ENCODE peak calls at places on chromosomes 1 and 21, in six cellular contexts. N is A549, W is cardiac muscle cell, Z is fibroblast of pulmonary artery, F is fibroblast of lung, I is dorsolateral prefrontal cortex. G is an unnamed sample.

GRCh38 chr1:92831368-92831761 is 475 bp upstream of the RPL5 start:
- DNase-seq in N (no peak), I (no peak), W (no peak), F (no peak), Z (no peak), G (no peak)

GRCh38 chr1:212970085-212970484 is 19.7 kb downstream of the VASH2 start:
- DNase-seq in N (no peak), I (no peak), Z (no peak), F (no peak), W (no peak), G (no peak)

GRCh38 chr1:99327357-99327756 is 63.1 kb downstream of the PLPPR4 start:
- DNase-seq in I (no peak), W (no peak), F (no peak), N (no peak), Z (no peak), G (no peak)

GRCh38 chr1:37477198-37477931 is 3.0 kb downstream of the ZC3H12A start:
- DNase-seq in Z (peak; percentile 76), W (peak; percentile 17), F (no peak), I (no peak), N (no peak), G (peak; percentile 54)

GRCh38 chr21:44985441-44986401 is 45.9 kb downstream of the SLX9 start:
- DNase-seq in N (no peak), I (peak; percentile 22), F (no peak), W (no peak), Z (no peak), G (peak; percentile 19)

GRCh38 chr1:72281637-72282270 is 585 bp downstream of the NEGR1 start:
- DNase-seq in I (peak; percentile 48), N (no peak), W (no peak), F (no peak), Z (no peak), G (no peak)

GRCh38 chr1:30788580-30789387 is 31.2 kb upstream of the LAPTM5 start:
- DNase-seq in I (peak; percentile 79), W (no peak), F (no peak), N (no peak), Z (peak; percentile 41), G (no peak)

GRCh38 chr21:41086551-41086950 is 81.4 kb upstream of the BACE2 start:
- DNase-seq in Z (no peak), N (no peak), F (no peak), W (no peak), I (no peak), G (no peak)

GRCh38 chr1:44628962-44629756 is 45.1 kb downstream of the TMEM53 start:
- DNase-seq in Z (peak; percentile 76), N (no peak), I (no peak), F (peak; percentile 98), W (no peak), G (no peak)

GRCh38 chr1:3049164-3049563 is 19.8 kb upstream of the PRDM16 start:
- DNase-seq in N (no peak), I (peak; percentile 31), W (no peak), F (no peak), Z (no peak), G (no peak)

GRCh38 chr1:153990468-153991150 is at the start of gene RPS27:
- DNase-seq in Z (peak; percentile 99), W (peak; percentile 98), N (peak; percentile 97), F (peak; percentile 99), I (peak; percentile 89), G (peak; percentile 68)

GRCh38 chr1:197692965-197693364 is 82.3 kb downstream of the DENND1B start:
- DNase-seq in F (peak; percentile 42), I (no peak), Z (peak; percentile 49), W (no peak), N (no peak), G (no peak)

GRCh38 chr21:35265170-35265877 is 216.2 kb upstream of the RUNX1 start:
- DNase-seq in I (no peak), F (peak; percentile 61), N (peak; percentile 2), W (no peak), Z (peak; percentile 40), G (no peak)

GRCh38 chr1:246113555-246114095 is 393.5 kb downstream of the SMYD3 start:
- DNase-seq in N (no peak), Z (peak; percentile 20), W (no peak), F (no peak), I (no peak), G (no peak)

GRCh38 chr1:104648269-104648691 is 898.6 kb downstream of the AMY1C start:
- DNase-seq in F (no peak), N (peak; percentile 1), W (peak; percentile 49), I (no peak), Z (peak; percentile 2), G (no peak)

GRCh38 chr1:11768821-11769220 is 6.8 kb downstream of the C1orf167 start:
- DNase-seq in W (no peak), Z (no peak), N (no peak), F (no peak), I (no peak), G (no peak)

GRCh38 chr1:80445021-80445420 is 1355.7 kb upstream of the ADGRL2 start:
- DNase-seq in F (peak; percentile 13), Z (peak; percentile 6), W (no peak), I (no peak), N (no peak), G (no peak)

GRCh38 chr1:246726881-246727280 is 2.7 kb downstream of the SCCPDH start:
- DNase-seq in Z (no peak), W (no peak), I (no peak), N (no peak), F (no peak), G (no peak)

GRCh38 chr1:169595764-169596711 is 9.8 kb upstream of the F5 start:
- DNase-seq in W (peak; percentile 80), N (no peak), Z (peak; percentile 67), F (peak; percentile 12), I (no peak), G (no peak)

GRCh38 chr1:3983181-3983580 is 83.1 kb upstream of the C1orf174 start:
- DNase-seq in F (no peak), Z (no peak), I (no peak), N (no peak), W (no peak), G (no peak)

GRCh38 chr1:231626951-231627614 is 493 bp downstream of the DISC1 start:
- DNase-seq in N (peak; percentile 39), I (peak; percentile 61), F (peak; percentile 37), W (peak; percentile 68), Z (peak; percentile 49), G (peak; percentile 64)

GRCh38 chr1:212286437-212287131 is 1.4 kb downstream of the PPP2R5A start:
- DNase-seq in Z (peak; percentile 16), N (no peak), I (no peak), W (peak; percentile 28), F (peak; percentile 27), G (no peak)

GRCh38 chr1:239539856-239540255 is 153.5 kb downstream of the CHRM3 start:
- DNase-seq in N (no peak), Z (no peak), W (no peak), F (no peak), I (no peak), G (no peak)

GRCh38 chr21:28540514-28540913 is 452.2 kb downstream of the LTN1 start:
- DNase-seq in I (no peak), F (peak; percentile 78), W (no peak), N (no peak), Z (peak; percentile 56), G (no peak)

GRCh38 chr1:41322835-41323234 is 38.4 kb upstream of the FOXO6 start:
- DNase-seq in Z (no peak), W (peak; percentile 53), N (peak; percentile 47), F (peak; percentile 5), I (peak; percentile 53), G (no peak)

GRCh38 chr1:181094813-181095212 is 6.3 kb downstream of the IER5 start:
- DNase-seq in F (peak; percentile 83), I (no peak), N (no peak), W (peak; percentile 80), Z (peak; percentile 94), G (no peak)

GRCh38 chr1:119003413-119004128 is 15.4 kb upstream of the TBX15 start:
- DNase-seq in N (no peak), I (no peak), W (no peak), F (no peak), Z (no peak), G (no peak)
- TF ChIP-seq CTCF in N (no peak), I (no peak), W (no peak), F (no peak), Z (no peak), G (no peak)

GRCh38 chr1:90856608-90857007 is 139.5 kb upstream of the BARHL2 start:
- DNase-seq in N (no peak), Z (no peak), F (no peak), W (no peak), I (no peak), G (peak; percentile 36)

GRCh38 chr1:90850181-90850924 is 133.3 kb upstream of the BARHL2 start:
- DNase-seq in F (no peak), N (peak; percentile 14), I (no peak), W (peak; percentile 27), Z (peak; percentile 13), G (peak; percentile 39)

GRCh38 chr1:90854559-90854958 is 137.5 kb upstream of the BARHL2 start:
- DNase-seq in I (no peak), N (no peak), W (no peak), Z (no peak), F (no peak), G (no peak)

GRCh38 chr1:90850925-90851710 is 134.0 kb upstream of the BARHL2 start:
- DNase-seq in W (peak; percentile 88), Z (peak; percentile 71), I (peak; percentile 80), N (peak; percentile 39), F (peak; percentile 62), G (peak; percentile 90)

DNA sequence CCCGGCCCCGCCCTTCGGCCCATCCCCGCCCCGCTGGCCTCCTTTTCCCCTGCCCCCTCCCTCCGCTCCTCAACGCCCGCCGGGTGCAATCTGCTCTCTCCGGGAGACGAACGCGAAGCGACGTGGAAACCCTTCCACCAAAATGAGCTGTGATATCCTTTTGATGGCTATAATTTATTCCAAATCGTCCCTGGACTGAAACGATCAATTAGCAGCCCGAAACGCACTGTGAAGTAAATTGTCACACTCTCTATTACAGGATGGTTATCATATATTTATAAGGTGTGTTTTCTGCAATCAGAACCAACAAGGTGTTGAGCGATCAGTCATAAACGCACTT is 134.6 kb upstream of the BARHL2 start:
- DNase-seq in Z (no peak), W (no peak), F (no peak), N (no peak), I (no peak), G (no peak)
- TF ChIP-seq CTCF in Z (no peak), W (no peak), F (no peak), N (no peak), I (no peak), G (peak; percentile 39)

GRCh38 chr21:17726047-17726446 is 93.1 kb downstream of the C21orf91 start:
- DNase-seq in N (no peak), Z (peak; percentile 7), F (no peak), I (no peak), W (no peak), G (no peak)
- TF ChIP-seq CTCF in N (no peak), Z (peak; percentile 8), F (no peak), I (no peak), W (no peak), G (no peak)

GRCh38 chr21:46021978-46022544 is 40.5 kb downstream of the COL6A1 start:
- DNase-seq in Z (no peak), I (no peak), W (no peak), N (no peak), F (no peak), G (no peak)

GRCh38 chr21:46020581-46020980 is 39.0 kb downstream of the COL6A1 start:
- DNase-seq in Z (no peak), N (no peak), I (no peak), W (no peak), F (no peak), G (no peak)

GRCh38 chr21:46023126-46023985 is 41.8 kb downstream of the COL6A1 start:
- DNase-seq in N (no peak), Z (peak; percentile 50), I (no peak), W (peak; percentile 21), F (no peak), G (no peak)

GRCh38 chr21:46021398-46021797 is 39.8 kb downstream of the COL6A1 start:
- DNase-seq in W (no peak), I (no peak), N (no peak), F (no peak), Z (no peak), G (no peak)

GRCh38 chr21:46022551-46023107 is 41.1 kb downstream of the COL6A1 start:
- DNase-seq in N (peak; percentile 14), Z (no peak), I (no peak), F (no peak), W (no peak), G (no peak)
- TF ChIP-seq CTCF in N (no peak), Z (no peak), I (no peak), F (no peak), W (no peak), G (no peak)

G was measured in glutamatergic neuron.